ENCODE peak calls at places on chromosomes 12 and 14, in seven cellular contexts. W is adrenal gland; E is NCI-H1694 treated with DMSO at 0.1 percent for 48 hours; V is CD4-positive, alpha-beta T cell; G is uterus; Z is psoas muscle; C is T-helper 9 cell. R is an unnamed sample.

GRCh38 chr12:65825573-65826512 is 1.6 kb downstream of the HMGA2 start:
- DNase-seq in E (no peak), C (no peak), G (peak), V (no peak), Z (no peak), W (no peak), R (no peak)

GRCh38 chr12:1099158-1099557 is 108.1 kb downstream of the ERC1 start:
- DNase-seq in C (no peak), W (no peak), V (no peak), Z (no peak), G (no peak), E (no peak), R (no peak)

GRCh38 chr14:91413547-91414474 is 3.8 kb downstream of the CCDC88C start:
- DNase-seq in W (no peak), G (no peak), Z (no peak), E (no peak), V (peak), C (peak), R (no peak)

GRCh38 chr12:12156116-12156515 is 85.4 kb downstream of the BCL2L14 start:
- DNase-seq in C (no peak), W (no peak), E (no peak), V (no peak), Z (no peak), G (no peak), R (no peak)

GRCh38 chr12:83199069-83199468 is 512.4 kb downstream of the TMTC2 start:
- DNase-seq in C (no peak), Z (no peak), G (no peak), V (no peak), E (no peak), W (no peak), R (no peak)

GRCh38 chr12:31588976-31589375 is 2.0 kb downstream of the DENND5B start:
- DNase-seq in E (no peak), C (no peak), V (no peak), W (no peak), G (no peak), Z (no peak), R (no peak)

GRCh38 chr14:77140937-77141591 is 527 bp downstream of the ZDHHC22 start:
- DNase-seq in W (no peak), E (peak), Z (no peak), G (no peak), C (no peak), V (no peak), R (no peak)

GRCh38 chr14:71918955-71919354 is 13.3 kb upstream of the RGS6 start:
- DNase-seq in V (no peak), Z (no peak), C (no peak), G (no peak), E (no peak), W (no peak), R (no peak)

GRCh38 chr14:92567173-92567725 is 53.7 kb downstream of the RIN3 start:
- DNase-seq in V (no peak), C (no peak), W (no peak), Z (no peak), G (no peak), E (no peak), R (no peak)

GRCh38 chr12:121861549-121862254 is 3.0 kb upstream of the HPD start:
- DNase-seq in C (no peak), E (no peak), V (no peak), G (no peak), W (no peak), Z (no peak), R (no peak)

GRCh38 chr12:48159976-48160525 is 2.7 kb upstream of the ASB8 start:
- DNase-seq in Z (no peak), G (no peak), E (no peak), C (no peak), V (no peak), W (no peak), R (no peak)

GRCh38 chr12:122356192-122356635 is 66.3 kb downstream of the CLIP1 start:
- DNase-seq in W (no peak), C (peak), G (no peak), E (peak), V (peak), Z (no peak), R (peak)

GRCh38 chr12:109445224-109445623 is 31.9 kb downstream of the KCTD10 start:
- DNase-seq in W (no peak), E (no peak), C (no peak), G (no peak), V (no peak), Z (no peak), R (no peak)

GRCh38 chr14:67526676-67527459 is 6.2 kb upstream of the PLEKHH1 start:
- DNase-seq in V (no peak), G (no peak), E (peak), Z (peak), C (no peak), W (peak), R (peak)

GRCh38 chr12:92331383-92331782 is 185.7 kb upstream of the BTG1 start:
- DNase-seq in Z (no peak), V (no peak), W (no peak), G (no peak), C (no peak), E (no peak), R (no peak)

GRCh38 chr14:86852530-86852929 is 1140.5 kb downstream of the GALC start:
- DNase-seq in C (no peak), W (no peak), V (no peak), G (no peak), E (no peak), Z (no peak), R (no peak)